ENCODE peak calls at places on chromosome 18, in five cellular contexts. V is psoas muscle; Z is activated CD8-positive, alpha-beta memory T cell treated with anti-CD3 and anti-CD28 coated beads for 48 hours; S is effector CD4-positive, alpha-beta T cell; G is tibial artery. E is an unnamed sample.

GRCh38 chr18:79983253-79983652 is 5.1 kb downstream of the TXNL4A start:
- DNase-seq in S (no peak), G (no peak), V (no peak), Z (no peak), E (no peak)

GRCh38 chr18:12013186-12013916 is 32.0 kb downstream of the IMPA2 start:
- DNase-seq in Z (no peak), S (no peak), G (no peak), V (no peak), E (no peak)

GRCh38 chr18:2971741-2972552 is 41.0 kb downstream of the LPIN2 start:
- DNase-seq in G (peak), V (no peak), Z (no peak), S (peak), E (peak)

GRCh38 chr18:70280007-70280925 is 8.6 kb upstream of the SOCS6 start:
- DNase-seq in V (no peak), Z (no peak), G (no peak), S (no peak), E (no peak)

GRCh38 chr18:2494921-2495320 is 76.4 kb downstream of the METTL4 start:
- DNase-seq in G (no peak), V (no peak), Z (no peak), S (no peak), E (no peak)

GRCh38 chr18:8439091-8439490 is 170.1 kb upstream of the RAB12 start:
- DNase-seq in S (no peak), V (no peak), G (no peak), Z (no peak), E (no peak)

GRCh38 chr18:3960142-3960541 is 495.0 kb downstream of the DLGAP1 start:
- DNase-seq in V (no peak), Z (no peak), G (no peak), S (no peak), E (no peak)

GRCh38 chr18:23448291-23448690 is 4.8 kb upstream of the RIOK3 start:
- DNase-seq in G (no peak), V (no peak), S (no peak), Z (no peak), E (no peak)

GRCh38 chr18:41753826-41754225 is 201.2 kb upstream of the PIK3C3 start:
- DNase-seq in V (no peak), S (no peak), G (no peak), Z (no peak), E (no peak)

GRCh38 chr18:63339920-63340484 is 20.4 kb upstream of the BCL2 start:
- DNase-seq in V (no peak), G (no peak), S (peak), Z (no peak), E (no peak)

GRCh38 chr18:73617981-73618380 is 529.7 kb downstream of the FBXO15 start:
- DNase-seq in V (no peak), G (no peak), Z (no peak), S (no peak), E (no peak)

GRCh38 chr18:72752220-72752619 is 115.6 kb downstream of the NETO1 start:
- DNase-seq in V (no peak), Z (no peak), G (no peak), S (no peak), E (no peak)

GRCh38 chr18:58135806-58136331 is 91.8 kb downstream of the NEDD4L start:
- DNase-seq in Z (no peak), G (peak), S (no peak), V (no peak), E (peak)

GRCh38 chr18:23810396-23810795 is 121.1 kb downstream of the LAMA3 start:
- DNase-seq in G (no peak), S (no peak), V (no peak), Z (no peak), E (no peak)

GRCh38 chr18:75167759-75168211 is 41.2 kb downstream of the PTGR3 start:
- DNase-seq in V (no peak), S (no peak), G (no peak), Z (no peak), E (no peak)

GRCh38 chr18:38654966-38655365 is 1089.4 kb upstream of the CELF4 start:
- DNase-seq in Z (no peak), G (no peak), V (no peak), S (no peak), E (no peak)

GRCh38 chr18:55354795-55355194 is 233.2 kb downstream of the TCF4 start:
- DNase-seq in S (no peak), Z (no peak), G (no peak), V (no peak), E (no peak)

GRCh38 chr18:78912862-78913261 is 66.8 kb upstream of the SALL3 start:
- DNase-seq in V (no peak), G (no peak), Z (no peak), S (no peak), E (no peak)

GRCh38 chr18:11736656-11737055 is 47.6 kb downstream of the GNAL start:
- DNase-seq in G (no peak), V (no peak), S (no peak), Z (no peak), E (no peak)

GRCh38 chr18:4641969-4642368 is 186.9 kb upstream of the DLGAP1 start:
- DNase-seq in Z (no peak), G (no peak), V (no peak), S (no peak), E (no peak)

GRCh38 chr18:702957-703659 is 9.3 kb downstream of the ENOSF1 start:
- DNase-seq in G (no peak), Z (no peak), S (no peak), V (no peak), E (no peak)

GRCh38 chr18:34121157-34121807 is 103.4 kb downstream of the NOL4 start:
- DNase-seq in S (no peak), V (no peak), G (no peak), Z (no peak), E (no peak)

GRCh38 chr18:9612215-9612830 is 2.0 kb downstream of the PPP4R1 start:
- DNase-seq in Z (no peak), V (no peak), G (no peak), S (peak), E (no peak)

GRCh38 chr18:2087877-2088673 is 483.2 kb downstream of the METTL4 start:
- DNase-seq in V (peak), G (peak), S (no peak), Z (no peak), E (no peak)

GRCh38 chr18:9845256-9845655 is 40.5 kb upstream of the TXNDC2 start:
- DNase-seq in G (no peak), V (no peak), S (no peak), Z (no peak), E (no peak)

GRCh38 chr18:58290059-58290747 is 246.2 kb downstream of the NEDD4L start:
- DNase-seq in V (no peak), Z (no peak), G (no peak), S (no peak), E (no peak)

GRCh38 chr18:28432350-28432749 is 255.4 kb upstream of the CDH2 start:
- DNase-seq in G (no peak), Z (no peak), V (no peak), S (no peak), E (no peak)

GRCh38 chr18:49645836-49646235 is 84.0 kb downstream of the LIPG start:
- DNase-seq in S (no peak), G (peak), V (peak), Z (no peak), E (no peak)

GRCh38 chr18:75923169-75923568 is 495.7 kb upstream of the SMIM21 start:
- DNase-seq in S (no peak), G (peak), V (peak), Z (no peak), E (no peak)

GRCh38 chr18:54835944-54836343 is 7.7 kb downstream of the RAB27B start:
- DNase-seq in V (no peak), G (no peak), Z (no peak), S (no peak), E (no peak)

GRCh38 chr18:36454258-36454657 is 156.7 kb downstream of the FHOD3 start:
- DNase-seq in Z (no peak), S (no peak), G (no peak), V (no peak), E (no peak)

GRCh38 chr18:58694221-58694620 is 23.0 kb downstream of the MALT1 start:
- DNase-seq in Z (no peak), G (no peak), S (no peak), V (no peak), E (no peak)

GRCh38 chr18:6004683-6005082 is 109.4 kb upstream of the TMEM200C start:
- DNase-seq in Z (no peak), V (no peak), G (no peak), S (no peak), E (no peak)

GRCh38 chr18:48781990-48782368 is 168.8 kb downstream of the SMAD7 start:
- DNase-seq in V (no peak), S (no peak), G (no peak), Z (no peak), E (no peak)

GRCh38 chr18:41871229-41872000 is 83.6 kb upstream of the PIK3C3 start:
- DNase-seq in Z (no peak), S (no peak), G (no peak), V (no peak), E (no peak)

GRCh38 chr18:3104190-3105054 is 91.5 kb upstream of the LPIN2 start:
- DNase-seq in S (no peak), G (no peak), V (no peak), Z (no peak), E (no peak)

GRCh38 chr18:21194871-21195771 is 46.9 kb upstream of the GREB1L start:
- DNase-seq in Z (no peak), V (no peak), G (no peak), S (no peak), E (no peak)

GRCh38 chr18:59049726-59050660 is 89.7 kb upstream of the SEC11C start:
- DNase-seq in V (no peak), S (no peak), Z (no peak), G (no peak), E (no peak)